ENCODE peak calls at places on chromosomes 3 and 15, in four cellular contexts. One of them, this sample, is unnamed.

GRCh38 chr3:49972656-49973055 is 32.7 kb downstream of the RBM6 start:
- DNase-seq in K562: no peak
- DNase-seq in tibial nerve: no peak
- DNase-seq in suprapubic skin: no peak
- DNase-seq in this sample: no peak

GRCh38 chr3:13145131-13145825 is 72.0 kb upstream of the IQSEC1 start:
- DNase-seq in tibial nerve: no peak
- DNase-seq in suprapubic skin: peak
- DNase-seq in K562: peak
- DNase-seq in this sample: peak

GRCh38 chr15:57122080-57122845 is 203.8 kb downstream of the TCF12 start:
- DNase-seq in K562: no peak
- DNase-seq in tibial nerve: no peak
- DNase-seq in suprapubic skin: no peak
- DNase-seq in this sample: no peak

GRCh38 chr15:50182233-50183013 is 427 bp downstream of the SLC27A2 start:
- DNase-seq in tibial nerve: no peak
- DNase-seq in suprapubic skin: no peak
- DNase-seq in K562: peak
- DNase-seq in this sample: peak

GRCh38 chr3:131083190-131083863 is 56.6 kb downstream of the NEK11 start:
- DNase-seq in K562: no peak
- DNase-seq in tibial nerve: no peak
- DNase-seq in suprapubic skin: no peak
- DNase-seq in this sample: peak

GRCh38 chr3:108354562-108354961 is 58.2 kb downstream of the HHLA2 start:
- DNase-seq in suprapubic skin: no peak
- DNase-seq in tibial nerve: no peak
- DNase-seq in K562: no peak
- DNase-seq in this sample: no peak

GRCh38 chr3:48077835-48078234 is 61.6 kb upstream of the MAP4 start:
- DNase-seq in suprapubic skin: no peak
- DNase-seq in tibial nerve: no peak
- DNase-seq in K562: no peak
- DNase-seq in this sample: no peak

GRCh38 chr3:183815951-183816475 is 9.4 kb downstream of the MAP6D1 start:
- DNase-seq in tibial nerve: no peak
- DNase-seq in suprapubic skin: no peak
- DNase-seq in K562: no peak
- DNase-seq in this sample: no peak

GRCh38 chr15:80436511-80437307 is 32.5 kb downstream of the ARNT2 start:
- DNase-seq in tibial nerve: no peak
- DNase-seq in K562: no peak
- DNase-seq in suprapubic skin: no peak
- DNase-seq in this sample: no peak

GRCh38 chr3:71069797-71070196 is 513.7 kb downstream of the FOXP1 start:
- DNase-seq in suprapubic skin: no peak
- DNase-seq in K562: peak
- DNase-seq in tibial nerve: peak
- DNase-seq in this sample: peak

GRCh38 chr15:40789999-40790398 is 16.9 kb upstream of the ZFYVE19 start:
- DNase-seq in tibial nerve: no peak
- DNase-seq in K562: no peak
- DNase-seq in suprapubic skin: no peak
- DNase-seq in this sample: no peak

GRCh38 chr15:40354408-40355171 is 3.4 kb upstream of the DISP2 start:
- DNase-seq in K562: peak
- DNase-seq in suprapubic skin: no peak
- DNase-seq in tibial nerve: no peak
- DNase-seq in this sample: peak

GRCh38 chr15:95394186-95395067 is 936.1 kb upstream of the NR2F2 start:
- DNase-seq in suprapubic skin: no peak
- DNase-seq in K562: no peak
- DNase-seq in tibial nerve: no peak
- DNase-seq in this sample: no peak

GRCh38 chr15:53034767-53035245 is 244.7 kb upstream of the ONECUT1 start:
- DNase-seq in suprapubic skin: no peak
- DNase-seq in K562: no peak
- DNase-seq in tibial nerve: no peak
- DNase-seq in this sample: no peak

GRCh38 chr15:89419370-89419984 is 76.9 kb downstream of the RHCG start:
- DNase-seq in K562: peak
- DNase-seq in tibial nerve: no peak
- DNase-seq in suprapubic skin: no peak
- DNase-seq in this sample: no peak
- H3K27ac ChIP-seq in K562: no peak
- H3K27ac ChIP-seq in tibial nerve: no peak
- H3K27ac ChIP-seq in suprapubic skin: no peak
- H3K27ac ChIP-seq in this sample: no peak

DNA sequence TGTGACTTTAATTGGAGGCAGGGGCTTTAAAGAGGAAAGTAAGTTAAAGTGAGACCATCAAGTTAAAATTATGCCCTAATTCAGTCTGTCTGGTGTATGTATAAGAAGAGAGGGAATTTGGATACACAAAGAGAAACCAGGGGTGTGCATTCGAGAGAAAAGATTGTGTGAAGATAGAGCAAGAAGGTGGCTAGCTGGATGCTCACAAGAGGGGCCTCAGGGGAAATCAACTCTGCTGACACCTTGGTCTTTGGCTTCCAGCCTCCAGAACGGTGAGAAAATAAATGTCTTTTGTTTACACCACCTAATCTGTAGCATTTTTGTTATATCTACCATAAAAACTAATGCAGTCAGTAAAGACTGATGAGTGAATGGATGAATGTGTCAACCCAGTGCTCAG is 907.3 kb upstream of the CFAP20DC start:
- DNase-seq in K562: no peak
- DNase-seq in tibial nerve: no peak
- DNase-seq in suprapubic skin: no peak
- DNase-seq in this sample: no peak
- TF ChIP-seq EP300 in K562: no peak
- TF ChIP-seq EP300 in tibial nerve: no peak
- TF ChIP-seq EP300 in suprapubic skin: no peak
- TF ChIP-seq EP300 in this sample: no peak

DNA sequence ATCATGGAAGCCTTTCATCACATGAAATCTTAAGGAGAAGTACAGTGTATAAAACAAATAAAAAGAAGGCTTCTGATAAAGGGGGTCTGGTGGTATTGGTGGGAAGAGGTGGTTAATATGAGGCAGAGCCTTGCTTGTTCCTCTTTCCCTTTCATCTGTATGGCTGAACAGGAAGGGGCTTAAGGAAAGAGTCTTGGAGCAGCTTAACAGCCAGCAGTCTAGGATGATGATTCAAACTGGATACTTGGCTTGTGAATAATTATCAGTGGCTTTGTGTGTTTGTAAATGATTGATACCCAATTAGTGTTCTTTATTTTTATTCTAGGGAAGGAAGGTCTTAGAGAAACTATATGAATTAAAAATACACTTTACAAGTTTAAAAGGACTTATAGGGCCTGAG is 29.1 kb upstream of the TCAIM start:
- DNase-seq in suprapubic skin: no peak
- DNase-seq in tibial nerve: no peak
- DNase-seq in K562: no peak
- DNase-seq in this sample: no peak
- H3K27ac ChIP-seq in suprapubic skin: no peak
- H3K27ac ChIP-seq in tibial nerve: no peak
- H3K27ac ChIP-seq in K562: no peak
- H3K27ac ChIP-seq in this sample: no peak

GRCh38 chr3:64533565-64534317 is 154.1 kb downstream of the ADAMTS9 start:
- DNase-seq in suprapubic skin: peak
- DNase-seq in K562: peak
- DNase-seq in tibial nerve: peak
- DNase-seq in this sample: peak
- TF ChIP-seq EP300 in suprapubic skin: peak
- TF ChIP-seq EP300 in K562: no peak
- TF ChIP-seq EP300 in tibial nerve: peak
- TF ChIP-seq EP300 in this sample: no peak

GRCh38 chr3:44642337-44642736 is 6.2 kb upstream of the ZNF35 start:
- DNase-seq in tibial nerve: no peak
- DNase-seq in suprapubic skin: no peak
- DNase-seq in K562: no peak
- DNase-seq in this sample: no peak
- H3K27ac ChIP-seq in tibial nerve: no peak
- H3K27ac ChIP-seq in suprapubic skin: no peak
- H3K27ac ChIP-seq in K562: no peak
- H3K27ac ChIP-seq in this sample: no peak

GRCh38 chr3:155032918-155033317 is 47.2 kb upstream of the MME start:
- DNase-seq in suprapubic skin: no peak
- DNase-seq in K562: no peak
- DNase-seq in tibial nerve: no peak
- DNase-seq in this sample: no peak
- TF ChIP-seq EP300 in suprapubic skin: no peak
- TF ChIP-seq EP300 in K562: no peak
- TF ChIP-seq EP300 in tibial nerve: no peak
- TF ChIP-seq EP300 in this sample: no peak

GRCh38 chr3:33377489-33377888 is 62.7 kb downstream of the UBP1 start:
- DNase-seq in tibial nerve: no peak
- DNase-seq in K562: peak
- DNase-seq in suprapubic skin: no peak
- DNase-seq in this sample: no peak
- H3K27ac ChIP-seq in tibial nerve: no peak
- H3K27ac ChIP-seq in K562: no peak
- H3K27ac ChIP-seq in suprapubic skin: no peak
- H3K27ac ChIP-seq in this sample: no peak